ENCODE peak calls at places on chromosomes 7 and 10, in five cellular contexts. Z is stromal cell of bone marrow; G is CD4-positive, alpha-beta memory T cell; F is lung; X is HT-29. H is an unnamed sample.

GRCh38 chr7:129343099-129343700 is 91.0 kb upstream of the STRIP2 start:
- DNase-seq in Z (peak), G (peak), F (no peak), X (peak), H (peak)

GRCh38 chr7:33845991-33846509 is 59.3 kb upstream of the BMPER start:
- DNase-seq in Z (no peak), G (no peak), F (no peak), X (no peak), H (peak)

GRCh38 chr7:138738551-138739335 is 37.6 kb upstream of the SVOPL start:
- DNase-seq in Z (peak), G (peak), F (peak), X (peak), H (peak)

GRCh38 chr7:142140560-142140959 is 29.0 kb downstream of the MGAM2 start:
- DNase-seq in Z (no peak), G (no peak), F (no peak), X (no peak), H (no peak)

GRCh38 chr7:50655020-50655419 is 89.8 kb upstream of the DDC start:
- DNase-seq in Z (no peak), G (no peak), F (no peak), X (no peak), H (no peak)

GRCh38 chr10:43320226-43320625 is 51.2 kb upstream of the FXYD4 start:
- DNase-seq in Z (no peak), G (no peak), F (no peak), X (no peak), H (no peak)

GRCh38 chr7:46449743-46450142 is 528.7 kb upstream of the IGFBP3 start:
- DNase-seq in Z (no peak), G (no peak), F (no peak), X (no peak), H (no peak)

GRCh38 chr7:151623766-151624165 is 104.1 kb upstream of the RHEB start:
- DNase-seq in Z (no peak), G (no peak), F (no peak), X (no peak), H (no peak)

GRCh38 chr7:42186181-42186580 is 50.8 kb downstream of the GLI3 start:
- DNase-seq in Z (no peak), G (no peak), F (no peak), X (peak), H (no peak)

GRCh38 chr10:93368210-93368609 is 113.9 kb downstream of the MYOF start:
- DNase-seq in Z (no peak), G (no peak), F (no peak), X (no peak), H (no peak)

GRCh38 chr10:9504227-9504626 is 1449.7 kb downstream of the GATA3 start:
- DNase-seq in Z (no peak), G (no peak), F (no peak), X (no peak), H (no peak)

GRCh38 chr10:44028384-44029137 is 356.3 kb downstream of the CXCL12 start:
- DNase-seq in Z (no peak), G (no peak), F (no peak), X (no peak), H (no peak)

GRCh38 chr7:156616269-156617202 is 24.0 kb upstream of the RNF32 start:
- DNase-seq in Z (no peak), G (peak), F (no peak), X (no peak), H (no peak)

GRCh38 chr10:124322191-124322980 is 96.3 kb downstream of the OAT start:
- DNase-seq in Z (no peak), G (no peak), F (no peak), X (no peak), H (no peak)

GRCh38 chr10:24223953-24224352 is 15.0 kb downstream of the KIAA1217 start:
- DNase-seq in Z (no peak), G (no peak), F (peak), X (no peak), H (no peak)

GRCh38 chr7:158413962-158414961 is 173.4 kb downstream of the PTPRN2 start:
- DNase-seq in Z (peak), G (no peak), F (no peak), X (peak), H (no peak)

GRCh38 chr10:106424076-106424475 is 740.4 kb downstream of the SORCS1 start:
- DNase-seq in Z (peak), G (no peak), F (no peak), X (no peak), H (no peak)

GRCh38 chr7:3673524-3673923 is 372.5 kb downstream of the SDK1 start:
- DNase-seq in Z (no peak), G (peak), F (no peak), X (peak), H (peak)

GRCh38 chr10:84331091-84331490 is 2.7 kb downstream of the CCSER2 start:
- DNase-seq in Z (no peak), G (no peak), F (no peak), X (no peak), H (no peak)

GRCh38 chr7:134695321-134695860 is 48.7 kb downstream of the BPGM start:
- DNase-seq in Z (peak), G (no peak), F (no peak), X (no peak), H (peak)

GRCh38 chr10:70162892-70163201 is 7.5 kb downstream of the SAR1A start:
- DNase-seq in Z (no peak), G (peak), F (no peak), X (no peak), H (peak)

GRCh38 chr7:41447106-41448042 is 255.5 kb downstream of the INHBA start:
- DNase-seq in Z (no peak), G (no peak), F (no peak), X (no peak), H (no peak)

GRCh38 chr10:127977368-127978009 is 70.6 kb downstream of the PTPRE start:
- DNase-seq in Z (peak), G (no peak), F (peak), X (no peak), H (peak)

GRCh38 chr7:22563621-22564241 is 63.7 kb upstream of the STEAP1B start:
- DNase-seq in Z (no peak), G (no peak), F (no peak), X (no peak), H (peak)

H was measured in M059J.